ENCODE peak calls at places on chromosomes 13 and 19, in seven cellular contexts. U is esophagus squamous epithelium, K is thyroid gland, X is AG04450, P is skeletal muscle cell, N is mucosa of descending colon, A is pancreas. Z is an unnamed sample.

GRCh38 chr13:49711218-49711863 is 20.1 kb upstream of the EBPL start:
- DNase-seq in U (no peak), K (no peak), X (peak), P (peak), N (no peak), A (no peak), Z (no peak)

GRCh38 chr13:109821038-109821545 is 34.7 kb upstream of the IRS2 start:
- DNase-seq in U (no peak), K (no peak), X (no peak), P (no peak), N (no peak), A (no peak), Z (peak)

GRCh38 chr13:43390101-43390500 is 366.7 kb downstream of the DNAJC15 start:
- DNase-seq in U (no peak), K (no peak), X (no peak), P (no peak), N (no peak), A (no peak), Z (no peak)

GRCh38 chr13:109787135-109787954 is 962 bp upstream of the IRS2 start:
- DNase-seq in U (no peak), K (peak), X (no peak), P (no peak), N (peak), A (peak), Z (peak)

GRCh38 chr13:53112522-53112921 is 83.9 kb downstream of the OLFM4 start:
- DNase-seq in U (no peak), K (no peak), X (no peak), P (no peak), N (no peak), A (no peak), Z (no peak)

GRCh38 chr13:108980237-108980636 is 350.8 kb downstream of the MYO16 start:
- DNase-seq in U (no peak), K (no peak), X (no peak), P (no peak), N (no peak), A (no peak), Z (no peak)

GRCh38 chr13:97275265-97275664 is 53.1 kb downstream of the MBNL2 start:
- DNase-seq in U (no peak), K (no peak), X (no peak), P (peak), N (no peak), A (no peak), Z (no peak)

GRCh38 chr13:113013878-113014751 is 45.1 kb downstream of the MCF2L start:
- DNase-seq in U (no peak), K (no peak), X (no peak), P (no peak), N (no peak), A (no peak), Z (peak)

GRCh38 chr19:17673937-17674799 is 14.0 kb downstream of the UNC13A start:
- DNase-seq in U (no peak), K (no peak), X (no peak), P (no peak), N (no peak), A (no peak), Z (no peak)

GRCh38 chr13:49914947-49915346 is 21.2 kb downstream of the SPRYD7 start:
- DNase-seq in U (no peak), K (no peak), X (no peak), P (no peak), N (no peak), A (no peak), Z (no peak)

GRCh38 chr13:80473695-80474094 is 132.8 kb upstream of the SPRY2 start:
- DNase-seq in U (no peak), K (peak), X (no peak), P (peak), N (no peak), A (no peak), Z (peak)

GRCh38 chr19:38044267-38045111 is 137.5 kb downstream of the SIPA1L3 start:
- DNase-seq in U (no peak), K (no peak), X (no peak), P (no peak), N (no peak), A (no peak), Z (no peak)

GRCh38 chr19:19552811-19553210 is 14.7 kb downstream of the CILP2 start:
- DNase-seq in U (no peak), K (no peak), X (no peak), P (no peak), N (no peak), A (no peak), Z (peak)

GRCh38 chr13:29471551-29471950 is 123.9 kb downstream of the SLC7A1 start:
- DNase-seq in U (no peak), K (no peak), X (no peak), P (no peak), N (no peak), A (no peak), Z (no peak)

GRCh38 chr19:2974342-2974932 is 2.9 kb upstream of the TLE6 start:
- DNase-seq in U (no peak), K (peak), X (no peak), P (no peak), N (no peak), A (no peak), Z (peak)

GRCh38 chr19:4007021-4007835 is at the start of gene PIAS4:
- DNase-seq in U (peak), K (peak), X (peak), P (peak), N (peak), A (peak), Z (peak)

GRCh38 chr19:45446295-45446694 is 21.5 kb upstream of the FOSB start:
- DNase-seq in U (no peak), K (no peak), X (no peak), P (no peak), N (no peak), A (no peak), Z (no peak)
- H3K4me3 ChIP-seq in U (no peak), K (no peak), X (no peak), P (no peak), N (no peak), A (no peak), Z (no peak)

GRCh38 chr13:27170221-27170520 is 1.4 kb downstream of the USP12 start:
- DNase-seq in U (no peak), K (no peak), X (no peak), P (peak), N (no peak), A (no peak), Z (no peak)
- H3K4me3 ChIP-seq in U (peak), K (peak), X (peak), P (peak), N (no peak), A (peak), Z (peak)

GRCh38 chr19:35806597-35806996 is 6.0 kb downstream of the PRODH2 start:
- DNase-seq in U (no peak), K (no peak), X (no peak), P (no peak), N (peak), A (no peak), Z (no peak)

GRCh38 chr19:35805518-35806102 is 7.0 kb downstream of the PRODH2 start:
- DNase-seq in U (no peak), K (no peak), X (no peak), P (no peak), N (peak), A (no peak), Z (no peak)

GRCh38 chr19:35812220-35813042 is at the start of gene PRODH2:
- DNase-seq in U (no peak), K (no peak), X (no peak), P (no peak), N (no peak), A (no peak), Z (no peak)

GRCh38 chr19:35811317-35812219 is 1.1 kb downstream of the PRODH2 start:
- DNase-seq in U (no peak), K (no peak), X (no peak), P (no peak), N (no peak), A (no peak), Z (no peak)

GRCh38 chr19:35807633-35808032 is 5.0 kb downstream of the PRODH2 start:
- DNase-seq in U (no peak), K (no peak), X (no peak), P (no peak), N (no peak), A (no peak), Z (no peak)
- H3K4me3 ChIP-seq in U (no peak), K (no peak), X (no peak), P (no peak), N (no peak), A (no peak), Z (no peak)

GRCh38 chr13:36673352-36673751 is 468 bp upstream of the SERTM1 start:
- DNase-seq in U (no peak), K (no peak), X (no peak), P (no peak), N (no peak), A (no peak), Z (no peak)

GRCh38 chr13:36675213-36675536 is 1.4 kb downstream of the SERTM1 start:
- DNase-seq in U (no peak), K (no peak), X (no peak), P (no peak), N (no peak), A (no peak), Z (no peak)

GRCh38 chr13:36673838-36674326 is at the start of gene SERTM1:
- DNase-seq in U (no peak), K (peak), X (no peak), P (no peak), N (peak), A (no peak), Z (peak)

GRCh38 chr13:36674337-36675212 is 755 bp downstream of the SERTM1 start:
- DNase-seq in U (no peak), K (no peak), X (no peak), P (no peak), N (no peak), A (no peak), Z (no peak)
- H3K4me3 ChIP-seq in U (peak), K (peak), X (no peak), P (peak), N (no peak), A (no peak), Z (peak)

DNA sequence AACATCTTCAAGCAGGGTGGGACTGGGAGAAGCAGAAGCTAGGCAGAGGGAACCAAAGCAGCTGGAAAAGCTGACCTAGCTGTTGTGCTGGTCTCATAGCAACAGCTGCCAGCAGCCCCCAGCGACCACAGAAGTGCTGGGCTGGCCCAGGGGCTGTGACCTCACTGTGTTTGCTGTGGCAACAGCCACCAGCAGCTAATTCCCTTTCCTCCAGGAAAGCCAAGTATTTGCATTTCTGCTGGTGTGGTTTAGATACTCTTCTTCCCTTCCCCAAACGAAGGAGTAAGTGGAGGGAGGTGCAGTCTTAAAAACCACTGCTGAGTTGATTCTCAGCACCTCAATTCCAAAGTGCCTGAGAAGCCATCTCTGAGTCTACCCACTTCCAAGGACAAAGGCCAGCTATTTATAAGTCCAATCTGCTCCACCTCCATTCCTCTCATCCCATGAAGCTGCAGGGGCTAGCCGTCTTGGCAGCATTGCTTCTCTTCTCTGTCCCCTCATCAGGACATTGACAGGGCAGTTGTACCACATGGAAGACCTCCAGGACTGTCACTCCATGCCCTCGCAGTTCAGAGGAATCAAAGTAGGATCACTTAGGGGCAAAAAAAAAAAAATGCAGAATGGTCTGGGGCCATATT is 11.5 kb upstream of the CCDC97 start:
- DNase-seq in U (no peak), K (peak), X (peak), P (peak), N (peak), A (peak), Z (no peak)
- H3K4me3 ChIP-seq in U (no peak), K (no peak), X (no peak), P (no peak), N (no peak), A (no peak), Z (no peak)

GRCh38 chr19:49879243-49879960 is 1.9 kb downstream of the TBC1D17 start:
- DNase-seq in U (no peak), K (no peak), X (no peak), P (no peak), N (no peak), A (peak), Z (no peak)

GRCh38 chr19:49880162-49880869 is 2.8 kb downstream of the TBC1D17 start:
- DNase-seq in U (no peak), K (no peak), X (no peak), P (no peak), N (no peak), A (peak), Z (no peak)

GRCh38 chr19:49877020-49877878 is at the start of the genes AKT1S1 and TBC1D17:
- DNase-seq in U (peak), K (peak), X (peak), P (peak), N (peak), A (peak), Z (peak)

GRCh38 chr19:49877879-49878743 is 609 bp downstream of the TBC1D17 start:
- DNase-seq in U (peak), K (peak), X (peak), P (peak), N (peak), A (peak), Z (peak)

GRCh38 chr19:49878744-49879070 is 1.2 kb downstream of the TBC1D17 start:
- DNase-seq in U (no peak), K (no peak), X (no peak), P (no peak), N (no peak), A (peak), Z (no peak)
- H3K4me3 ChIP-seq in U (peak), K (no peak), X (peak), P (peak), N (no peak), A (no peak), Z (no peak)

DNA sequence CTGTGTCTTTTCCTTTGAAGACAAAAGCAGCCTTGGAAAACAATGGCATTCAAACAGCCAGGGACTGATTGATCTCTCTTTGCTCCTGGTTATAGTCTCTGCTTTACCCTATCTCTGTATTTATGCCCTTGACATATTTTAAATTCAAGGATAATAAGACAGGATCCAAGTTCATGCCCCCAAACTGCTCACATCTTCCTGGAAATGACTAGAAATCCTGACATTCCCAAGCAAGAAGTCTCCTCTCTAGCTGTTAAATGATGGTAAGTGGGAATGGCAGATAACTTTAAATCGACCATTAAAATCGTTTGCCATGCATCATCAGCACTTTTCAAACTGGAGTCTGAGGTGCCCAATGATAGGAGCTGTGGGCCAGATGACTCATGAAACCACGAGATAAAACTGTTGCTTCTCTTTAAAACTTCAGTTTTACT is 435.6 kb downstream of the FOXO1 start:
- DNase-seq in U (no peak), K (no peak), X (no peak), P (no peak), N (no peak), A (no peak), Z (no peak)
- H3K4me3 ChIP-seq in U (no peak), K (no peak), X (no peak), P (no peak), N (no peak), A (no peak), Z (no peak)

GRCh38 chr13:30736921-30737320 is 1.6 kb downstream of the ALOX5AP start:
- DNase-seq in U (no peak), K (no peak), X (no peak), P (no peak), N (no peak), A (no peak), Z (no peak)
- H3K4me3 ChIP-seq in U (peak), K (no peak), X (no peak), P (no peak), N (no peak), A (no peak), Z (no peak)